ENCODE peak calls at places on chromosomes 7 and 10, in four cellular contexts. One of them, this sample, is unnamed. For H3K27me3, the result is how much of the 10 kb centered on the place peaks cover.

GRCh38 chr10:125283831-125284614 is 123.7 kb upstream of the CTBP2 start:
- DNase-seq in uterus: no peak
- DNase-seq in ovary: no peak
- DNase-seq in suprapubic skin: no peak
- DNase-seq in this sample: no peak

GRCh38 chr10:43808136-43808535 is 159.5 kb upstream of the ZNF32 start:
- DNase-seq in uterus: no peak
- DNase-seq in ovary: no peak
- DNase-seq in suprapubic skin: no peak
- DNase-seq in this sample: no peak

GRCh38 chr7:876972-877311 is 588 bp downstream of the GET4 start:
- DNase-seq in uterus: no peak
- DNase-seq in ovary: no peak
- DNase-seq in suprapubic skin: peak
- DNase-seq in this sample: peak

GRCh38 chr10:33152146-33152545 is 182.3 kb downstream of the NRP1 start:
- DNase-seq in uterus: peak
- DNase-seq in ovary: peak
- DNase-seq in suprapubic skin: no peak
- DNase-seq in this sample: peak

GRCh38 chr10:70657036-70657435 is 15.3 kb upstream of the ADAMTS14 start:
- DNase-seq in uterus: no peak
- DNase-seq in ovary: no peak
- DNase-seq in suprapubic skin: no peak
- DNase-seq in this sample: no peak

GRCh38 chr7:2701832-2702593 is 14.0 kb downstream of the AMZ1 start:
- DNase-seq in uterus: peak
- DNase-seq in ovary: peak
- DNase-seq in suprapubic skin: peak
- DNase-seq in this sample: no peak

GRCh38 chr7:28835800-28836199 is 122.3 kb downstream of the TRIL start:
- DNase-seq in uterus: no peak
- DNase-seq in ovary: no peak
- DNase-seq in suprapubic skin: no peak
- DNase-seq in this sample: peak

GRCh38 chr10:62652114-62652513 is 152.4 kb upstream of the ADO start:
- DNase-seq in uterus: no peak
- DNase-seq in ovary: no peak
- DNase-seq in suprapubic skin: no peak
- DNase-seq in this sample: no peak

GRCh38 chr7:133330085-133330484 is 77.2 kb downstream of the EXOC4 start:
- DNase-seq in uterus: no peak
- DNase-seq in ovary: no peak
- DNase-seq in suprapubic skin: no peak
- DNase-seq in this sample: no peak

GRCh38 chr7:131015131-131015954 is 281.3 kb upstream of the KLF14 start:
- DNase-seq in uterus: no peak
- DNase-seq in ovary: no peak
- DNase-seq in suprapubic skin: no peak
- DNase-seq in this sample: no peak

GRCh38 chr10:75461672-75462649 is 30.5 kb downstream of the LRMDA start:
- DNase-seq in uterus: no peak
- DNase-seq in ovary: no peak
- DNase-seq in suprapubic skin: no peak
- DNase-seq in this sample: no peak

GRCh38 chr10:124353896-124354295 is 64.8 kb downstream of the OAT start:
- DNase-seq in uterus: no peak
- DNase-seq in ovary: no peak
- DNase-seq in suprapubic skin: no peak
- DNase-seq in this sample: no peak

GRCh38 chr7:136883046-136883445 is 14.6 kb downstream of the CHRM2 start:
- DNase-seq in uterus: no peak
- DNase-seq in ovary: no peak
- DNase-seq in suprapubic skin: no peak
- DNase-seq in this sample: no peak

GRCh38 chr7:117212969-117213877 is 109.6 kb downstream of the WNT2 start:
- DNase-seq in uterus: peak
- DNase-seq in ovary: no peak
- DNase-seq in suprapubic skin: no peak
- DNase-seq in this sample: peak

GRCh38 chr7:137715546-137715945 is 131.2 kb downstream of the DGKI start:
- DNase-seq in uterus: no peak
- DNase-seq in ovary: no peak
- DNase-seq in suprapubic skin: no peak
- DNase-seq in this sample: no peak

GRCh38 chr10:5434017-5434753 is 21.8 kb downstream of the NET1 start:
- DNase-seq in uterus: no peak
- DNase-seq in ovary: no peak
- DNase-seq in suprapubic skin: no peak
- DNase-seq in this sample: no peak

GRCh38 chr7:121531175-121532070 is 135.3 kb upstream of the FAM3C start:
- DNase-seq in uterus: no peak
- DNase-seq in ovary: no peak
- DNase-seq in suprapubic skin: no peak
- DNase-seq in this sample: no peak

GRCh38 chr10:64011871-64012714 is 490.9 kb downstream of the REEP3 start:
- DNase-seq in uterus: no peak
- DNase-seq in ovary: no peak
- DNase-seq in suprapubic skin: no peak
- DNase-seq in this sample: no peak

GRCh38 chr10:24262929-24263653 is 54.2 kb downstream of the KIAA1217 start:
- DNase-seq in uterus: no peak
- DNase-seq in ovary: peak
- DNase-seq in suprapubic skin: no peak
- DNase-seq in this sample: peak

GRCh38 chr7:117666019-117666418 is 186.2 kb downstream of the CFTR start:
- DNase-seq in uterus: no peak
- DNase-seq in ovary: no peak
- DNase-seq in suprapubic skin: no peak
- DNase-seq in this sample: no peak

GRCh38 chr10:14327535-14327934 is 3.2 kb downstream of the FRMD4A start:
- DNase-seq in uterus: no peak
- DNase-seq in ovary: no peak
- DNase-seq in suprapubic skin: no peak
- DNase-seq in this sample: no peak

GRCh38 chr10:115335366-115335765 is 242.2 kb downstream of the ATRNL1 start:
- DNase-seq in uterus: no peak
- DNase-seq in ovary: no peak
- DNase-seq in suprapubic skin: no peak
- DNase-seq in this sample: no peak

GRCh38 chr7:21084286-21084685 is 297.6 kb upstream of the SP8 start:
- DNase-seq in uterus: no peak
- DNase-seq in ovary: no peak
- DNase-seq in suprapubic skin: no peak
- DNase-seq in this sample: no peak

GRCh38 chr7:25908154-25908948 is 243.6 kb upstream of the NFE2L3 start:
- DNase-seq in uterus: no peak
- DNase-seq in ovary: no peak
- DNase-seq in suprapubic skin: no peak
- DNase-seq in this sample: no peak

GRCh38 chr10:73094249-73094850 is 2.3 kb downstream of the P4HA1 start:
- DNase-seq in uterus: no peak
- DNase-seq in ovary: no peak
- DNase-seq in suprapubic skin: no peak
- DNase-seq in this sample: no peak

GRCh38 chr10:77165445-77166316 is 471.9 kb downstream of the KCNMA1 start:
- DNase-seq in uterus: peak
- DNase-seq in ovary: peak
- DNase-seq in suprapubic skin: no peak
- DNase-seq in this sample: peak

GRCh38 chr10:113544392-113544791 is 8.5 kb upstream of the HABP2 start:
- DNase-seq in uterus: no peak
- DNase-seq in ovary: no peak
- DNase-seq in suprapubic skin: no peak
- DNase-seq in this sample: no peak

GRCh38 chr7:149209518-149210269 is 14.3 kb downstream of the ZNF282 start:
- DNase-seq in uterus: no peak
- DNase-seq in ovary: no peak
- DNase-seq in suprapubic skin: no peak
- DNase-seq in this sample: peak

GRCh38 chr7:94183289-94183749 is 179.2 kb upstream of the BET1 start:
- DNase-seq in uterus: peak
- DNase-seq in ovary: peak
- DNase-seq in suprapubic skin: no peak
- DNase-seq in this sample: peak

GRCh38 chr7:96414931-96415292 is 93.0 kb upstream of the SLC25A13 start:
- DNase-seq in uterus: no peak
- DNase-seq in ovary: peak
- DNase-seq in suprapubic skin: no peak
- DNase-seq in this sample: peak

GRCh38 chr10:27719052-27719451 is 26.6 kb downstream of the MKX start:
- DNase-seq in uterus: no peak
- DNase-seq in ovary: no peak
- DNase-seq in suprapubic skin: no peak
- DNase-seq in this sample: no peak

GRCh38 chr10:27720529-27720928 is 25.1 kb downstream of the MKX start:
- DNase-seq in uterus: no peak
- DNase-seq in ovary: no peak
- DNase-seq in suprapubic skin: no peak
- DNase-seq in this sample: no peak

GRCh38 chr10:27730041-27730440 is 15.6 kb downstream of the MKX start:
- DNase-seq in uterus: no peak
- DNase-seq in ovary: no peak
- DNase-seq in suprapubic skin: no peak
- DNase-seq in this sample: no peak

GRCh38 chr10:27723436-27723835 is 22.2 kb downstream of the MKX start:
- DNase-seq in uterus: no peak
- DNase-seq in ovary: no peak
- DNase-seq in suprapubic skin: no peak
- DNase-seq in this sample: no peak

DNA sequence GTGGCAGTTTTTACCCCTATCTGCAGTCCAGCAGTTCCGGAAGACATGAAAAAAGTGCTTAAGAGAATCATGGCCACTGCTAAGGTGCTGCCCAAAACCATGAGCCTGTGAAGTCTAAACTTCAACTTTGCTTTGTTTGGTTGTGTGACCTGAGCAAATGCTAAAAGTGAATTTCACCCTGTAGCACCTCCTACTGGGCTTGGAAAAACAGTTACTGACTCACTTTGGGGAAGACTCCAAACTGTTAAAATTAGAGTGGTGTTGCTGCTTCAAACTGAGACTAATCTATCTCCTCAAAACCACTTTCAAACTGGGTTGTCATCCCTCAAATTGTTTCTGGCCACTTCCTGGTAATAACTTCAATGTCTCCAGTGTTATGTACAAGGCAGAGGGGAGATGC is 21.3 kb downstream of the MKX start:
- DNase-seq in uterus: no peak
- DNase-seq in ovary: no peak
- DNase-seq in suprapubic skin: no peak
- DNase-seq in this sample: no peak
- TF ChIP-seq CTCF in uterus: no peak
- TF ChIP-seq CTCF in ovary: no peak
- TF ChIP-seq CTCF in suprapubic skin: no peak
- TF ChIP-seq CTCF in this sample: peak

DNA sequence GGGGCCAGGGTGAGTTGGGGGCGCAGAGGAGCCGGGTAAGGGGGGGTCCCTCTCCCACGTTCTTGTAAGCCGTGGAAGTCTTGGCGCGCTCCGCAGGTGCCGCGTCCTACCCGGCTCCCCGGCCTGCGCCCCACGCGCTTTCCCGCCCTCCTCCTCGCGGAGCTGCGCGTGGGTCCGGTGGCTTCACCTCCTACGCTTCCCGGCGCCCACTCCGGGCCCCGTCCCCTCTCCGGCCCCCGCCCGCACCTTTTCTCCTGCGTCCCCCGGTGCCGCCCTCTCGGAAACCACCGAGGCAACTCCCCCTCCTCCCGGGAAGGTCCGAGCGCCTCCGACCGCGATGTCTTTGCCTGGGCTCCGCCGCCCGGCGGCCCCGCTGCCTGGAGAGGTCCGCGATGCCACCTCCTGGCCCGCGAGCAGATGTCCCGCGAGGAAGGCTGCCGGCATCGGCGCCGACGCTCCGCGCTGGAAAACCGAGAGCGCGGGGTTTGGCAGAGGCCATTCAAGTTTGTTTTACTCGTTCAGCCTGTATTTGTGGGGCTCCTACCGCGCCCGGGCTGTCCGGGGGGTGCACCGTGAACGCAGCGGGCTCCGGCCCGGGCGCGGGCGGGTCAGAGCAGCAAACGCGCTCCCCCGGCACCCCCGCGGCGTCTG is 2.4 kb upstream of the NKX6-2 start:
- DNase-seq in uterus: no peak
- DNase-seq in ovary: no peak
- DNase-seq in suprapubic skin: no peak
- DNase-seq in this sample: no peak
- H3K27me3 ChIP-seq in uterus: under half
- H3K27me3 ChIP-seq in ovary: under half
- H3K27me3 ChIP-seq in suprapubic skin: half or more
- H3K27me3 ChIP-seq in this sample: half or more

DNA sequence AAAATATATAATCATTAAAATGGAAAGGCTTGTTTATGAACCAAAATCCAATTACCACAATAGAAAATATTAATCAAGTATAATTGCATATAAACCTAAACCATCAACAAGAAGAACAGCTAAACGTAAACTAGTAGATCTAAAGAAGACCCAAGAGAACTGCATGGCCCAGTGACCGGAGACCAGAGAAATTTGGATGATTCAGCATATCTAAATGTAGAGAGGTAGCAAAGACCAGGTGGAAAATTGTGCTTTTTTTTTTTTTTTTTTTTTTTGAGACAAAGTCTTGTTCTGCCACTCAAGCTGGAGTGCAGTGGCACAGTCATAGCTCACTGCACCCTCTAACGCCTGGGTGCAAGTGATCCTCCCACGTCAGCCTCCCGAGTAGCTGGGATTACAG is 207.2 kb upstream of the SEMA3E start:
- DNase-seq in uterus: no peak
- DNase-seq in ovary: no peak
- DNase-seq in suprapubic skin: no peak
- DNase-seq in this sample: no peak
- TF ChIP-seq POLR2A in uterus: no peak
- TF ChIP-seq POLR2A in ovary: no peak
- TF ChIP-seq POLR2A in suprapubic skin: no peak
- TF ChIP-seq POLR2A in this sample: no peak

DNA sequence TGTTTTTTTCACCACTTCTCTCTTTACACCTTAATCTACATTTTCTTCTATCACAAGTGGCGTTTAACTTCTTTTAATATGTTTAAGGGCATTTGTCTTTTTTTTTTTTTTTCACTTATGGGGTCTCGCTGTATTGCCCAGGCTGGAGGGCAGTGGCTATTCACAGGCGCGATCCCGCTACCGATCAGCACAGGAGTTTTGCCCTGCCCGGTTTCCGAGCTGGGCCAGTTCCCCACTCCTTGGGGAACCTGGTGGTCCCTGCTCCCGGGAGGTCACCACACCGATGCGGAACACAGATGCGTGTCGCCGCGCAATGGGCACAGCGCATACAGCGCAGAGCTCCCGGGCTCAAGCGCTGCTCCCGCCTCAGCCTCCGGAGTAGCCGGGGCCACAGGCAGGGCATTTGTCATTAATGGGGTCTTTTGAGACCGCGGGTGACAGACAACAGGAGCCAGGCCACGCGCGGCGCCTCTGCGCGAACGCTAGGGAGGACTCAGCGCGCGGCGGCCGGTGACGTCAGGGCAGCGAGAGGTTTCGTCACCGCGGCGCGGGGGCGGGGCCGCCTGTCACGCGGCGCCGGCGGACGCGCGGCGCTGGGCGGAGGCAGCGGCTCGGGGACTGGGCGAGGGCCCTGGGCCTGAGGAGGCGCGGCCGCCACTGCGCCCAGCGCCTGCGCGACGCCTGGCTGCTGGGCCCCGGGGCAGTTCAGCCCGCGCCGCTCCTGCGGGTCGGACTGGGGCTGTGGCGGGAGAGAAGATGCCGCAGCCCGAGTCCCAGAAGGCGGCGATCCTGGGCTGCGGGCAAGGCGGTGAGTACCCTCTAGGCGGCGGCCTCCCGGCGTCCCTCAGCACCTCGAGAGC is at the start of gene GALNT11:
- DNase-seq in uterus: peak
- DNase-seq in ovary: peak
- DNase-seq in suprapubic skin: peak
- DNase-seq in this sample: peak
- TF ChIP-seq CTCF in uterus: peak
- TF ChIP-seq CTCF in ovary: peak
- TF ChIP-seq CTCF in suprapubic skin: peak
- TF ChIP-seq CTCF in this sample: peak

This sample was measured in adrenal gland.